ENCODE peak calls at places on chromosomes 1 and 21, in seven cellular contexts. One of them, this sample, is unnamed.

GRCh38 chr1:19336543-19336942 is 24.4 kb downstream of the SLC66A1 start:
- DNase-seq in A549: no peak
- DNase-seq in breast epithelium: no peak
- DNase-seq in substantia nigra: no peak
- DNase-seq in fibroblast of the conjunctiva: no peak
- DNase-seq in foreskin fibroblast: peak
- DNase-seq in H54: peak
- DNase-seq in this sample: no peak

GRCh38 chr1:168499094-168500049 is 44.4 kb downstream of the XCL2 start:
- DNase-seq in A549: no peak
- DNase-seq in breast epithelium: no peak
- DNase-seq in substantia nigra: no peak
- DNase-seq in fibroblast of the conjunctiva: no peak
- DNase-seq in foreskin fibroblast: peak
- DNase-seq in H54: no peak
- DNase-seq in this sample: no peak

GRCh38 chr1:116486424-116486823 is 84.4 kb downstream of the CD58 start:
- DNase-seq in A549: no peak
- DNase-seq in breast epithelium: no peak
- DNase-seq in substantia nigra: no peak
- DNase-seq in fibroblast of the conjunctiva: peak
- DNase-seq in foreskin fibroblast: peak
- DNase-seq in H54: peak
- DNase-seq in this sample: no peak

GRCh38 chr1:155176544-155177071 is 3.0 kb downstream of the TRIM46 start:
- DNase-seq in A549: peak
- DNase-seq in breast epithelium: peak
- DNase-seq in substantia nigra: peak
- DNase-seq in fibroblast of the conjunctiva: peak
- DNase-seq in foreskin fibroblast: peak
- DNase-seq in H54: peak
- DNase-seq in this sample: no peak

GRCh38 chr1:23904748-23905357 is 8.3 kb downstream of the CNR2 start:
- DNase-seq in A549: no peak
- DNase-seq in breast epithelium: no peak
- DNase-seq in substantia nigra: no peak
- DNase-seq in fibroblast of the conjunctiva: no peak
- DNase-seq in foreskin fibroblast: no peak
- DNase-seq in H54: no peak
- DNase-seq in this sample: no peak

GRCh38 chr1:179719272-179719671 is 23.8 kb upstream of the FAM163A start:
- DNase-seq in A549: no peak
- DNase-seq in breast epithelium: no peak
- DNase-seq in substantia nigra: no peak
- DNase-seq in fibroblast of the conjunctiva: no peak
- DNase-seq in foreskin fibroblast: no peak
- DNase-seq in H54: no peak
- DNase-seq in this sample: no peak

GRCh38 chr1:87506147-87506546 is 177.5 kb downstream of the LMO4 start:
- DNase-seq in A549: peak
- DNase-seq in breast epithelium: no peak
- DNase-seq in substantia nigra: no peak
- DNase-seq in fibroblast of the conjunctiva: no peak
- DNase-seq in foreskin fibroblast: no peak
- DNase-seq in H54: no peak
- DNase-seq in this sample: no peak

GRCh38 chr1:199780948-199781347 is 246.6 kb upstream of the NR5A2 start:
- DNase-seq in A549: no peak
- DNase-seq in breast epithelium: no peak
- DNase-seq in substantia nigra: no peak
- DNase-seq in fibroblast of the conjunctiva: no peak
- DNase-seq in foreskin fibroblast: peak
- DNase-seq in H54: peak
- DNase-seq in this sample: no peak

GRCh38 chr1:164558461-164559341 is at the start of gene PBX1:
- DNase-seq in A549: peak
- DNase-seq in breast epithelium: peak
- DNase-seq in substantia nigra: peak
- DNase-seq in fibroblast of the conjunctiva: peak
- DNase-seq in foreskin fibroblast: peak
- DNase-seq in H54: peak
- DNase-seq in this sample: peak

GRCh38 chr1:22886211-22886610 is 86.5 kb downstream of the LACTBL1 start:
- DNase-seq in A549: no peak
- DNase-seq in breast epithelium: no peak
- DNase-seq in substantia nigra: no peak
- DNase-seq in fibroblast of the conjunctiva: peak
- DNase-seq in foreskin fibroblast: peak
- DNase-seq in H54: no peak
- DNase-seq in this sample: no peak

GRCh38 chr1:91529856-91530255 is 29.2 kb downstream of the CDC7 start:
- DNase-seq in A549: peak
- DNase-seq in breast epithelium: no peak
- DNase-seq in substantia nigra: no peak
- DNase-seq in fibroblast of the conjunctiva: no peak
- DNase-seq in foreskin fibroblast: peak
- DNase-seq in H54: no peak
- DNase-seq in this sample: peak

GRCh38 chr1:39795651-39796050 is 7.0 kb upstream of the BMP8B start:
- DNase-seq in A549: no peak
- DNase-seq in breast epithelium: no peak
- DNase-seq in substantia nigra: no peak
- DNase-seq in fibroblast of the conjunctiva: no peak
- DNase-seq in foreskin fibroblast: no peak
- DNase-seq in H54: no peak
- DNase-seq in this sample: no peak

GRCh38 chr1:247056071-247056470 is 22.5 kb downstream of the ZNF670 start:
- DNase-seq in A549: no peak
- DNase-seq in breast epithelium: no peak
- DNase-seq in substantia nigra: no peak
- DNase-seq in fibroblast of the conjunctiva: no peak
- DNase-seq in foreskin fibroblast: peak
- DNase-seq in H54: no peak
- DNase-seq in this sample: no peak

GRCh38 chr1:65694933-65695332 is 97.8 kb upstream of the PDE4B start:
- DNase-seq in A549: no peak
- DNase-seq in breast epithelium: no peak
- DNase-seq in substantia nigra: no peak
- DNase-seq in fibroblast of the conjunctiva: no peak
- DNase-seq in foreskin fibroblast: peak
- DNase-seq in H54: no peak
- DNase-seq in this sample: no peak

GRCh38 chr1:77857557-77857956 is 30.9 kb upstream of the NEXN start:
- DNase-seq in A549: no peak
- DNase-seq in breast epithelium: no peak
- DNase-seq in substantia nigra: no peak
- DNase-seq in fibroblast of the conjunctiva: peak
- DNase-seq in foreskin fibroblast: peak
- DNase-seq in H54: no peak
- DNase-seq in this sample: no peak

GRCh38 chr1:8477983-8478362 is 160.1 kb downstream of the SLC45A1 start:
- DNase-seq in A549: no peak
- DNase-seq in breast epithelium: no peak
- DNase-seq in substantia nigra: no peak
- DNase-seq in fibroblast of the conjunctiva: no peak
- DNase-seq in foreskin fibroblast: no peak
- DNase-seq in H54: no peak
- DNase-seq in this sample: no peak

GRCh38 chr1:230283678-230284077 is 142.5 kb downstream of the PGBD5 start:
- DNase-seq in A549: no peak
- DNase-seq in breast epithelium: peak
- DNase-seq in substantia nigra: no peak
- DNase-seq in fibroblast of the conjunctiva: no peak
- DNase-seq in foreskin fibroblast: no peak
- DNase-seq in H54: no peak
- DNase-seq in this sample: no peak

GRCh38 chr21:17921579-17922530 is 102.7 kb upstream of the C21orf91 start:
- DNase-seq in A549: no peak
- DNase-seq in breast epithelium: no peak
- DNase-seq in substantia nigra: no peak
- DNase-seq in fibroblast of the conjunctiva: peak
- DNase-seq in foreskin fibroblast: peak
- DNase-seq in H54: no peak
- DNase-seq in this sample: peak

GRCh38 chr1:38476111-38476783 is 383.3 kb downstream of the RRAGC start:
- DNase-seq in A549: no peak
- DNase-seq in breast epithelium: no peak
- DNase-seq in substantia nigra: no peak
- DNase-seq in fibroblast of the conjunctiva: no peak
- DNase-seq in foreskin fibroblast: no peak
- DNase-seq in H54: no peak
- DNase-seq in this sample: no peak